ENCODE peak calls at places on chromosomes 5 and 9, in seven cellular contexts. A, U, D, I, Y, O and E are unnamed samples.

GRCh38 chr5:59416441-59416840 is 477.1 kb downstream of the PDE4D start:
- DNase-seq in U (peak), Y (no peak), O (peak), A (no peak), I (peak), D (no peak), E (no peak)

GRCh38 chr9:97568461-97569275 is 64.5 kb downstream of the TSTD2 start:
- DNase-seq in D (no peak), O (no peak), U (no peak), I (no peak), A (no peak), Y (no peak), E (no peak)

GRCh38 chr9:88741335-88741734 is 206.4 kb downstream of the NXNL2 start:
- DNase-seq in U (no peak), O (no peak), A (no peak), D (no peak), I (peak), Y (no peak), E (no peak)

GRCh38 chr9:88090151-88090581 is 48.1 kb downstream of the SPATA31C2 start:
- DNase-seq in O (no peak), A (peak), I (peak), D (no peak), Y (no peak), U (peak), E (no peak)

GRCh38 chr9:134130503-134131375 is 5.1 kb upstream of the WDR5 start:
- DNase-seq in U (peak), O (no peak), D (no peak), Y (no peak), I (no peak), A (peak), E (no peak)

GRCh38 chr5:106894964-106895363 is 775.8 kb downstream of the EFNA5 start:
- DNase-seq in D (no peak), Y (no peak), O (peak), A (no peak), I (peak), U (peak), E (no peak)

GRCh38 chr9:91905958-91906585 is 44.0 kb downstream of the ROR2 start:
- DNase-seq in Y (peak), I (no peak), D (no peak), U (no peak), O (no peak), A (peak), E (no peak)

GRCh38 chr5:50853151-50853550 is 186.7 kb downstream of the PARP8 start:
- DNase-seq in U (no peak), A (peak), Y (peak), O (no peak), I (no peak), D (no peak), E (no peak)

GRCh38 chr9:92422611-92423010 is 1.7 kb downstream of the OMD start:
- DNase-seq in O (no peak), D (no peak), Y (no peak), U (no peak), A (no peak), I (no peak), E (no peak)

GRCh38 chr5:81639556-81639955 is 111.3 kb downstream of the SSBP2 start:
- DNase-seq in U (peak), D (no peak), A (no peak), O (no peak), Y (no peak), I (no peak), E (no peak)

GRCh38 chr9:129415031-129415953 is 205.6 kb downstream of the C9orf50 start:
- DNase-seq in U (no peak), O (no peak), A (no peak), Y (no peak), D (no peak), I (no peak), E (no peak)

GRCh38 chr5:149962040-149962439 is 1.5 kb downstream of the SLC26A2 start:
- DNase-seq in A (no peak), O (peak), I (peak), Y (no peak), U (peak), D (peak), E (no peak)

GRCh38 chr9:93246526-93246925 is 62.6 kb downstream of the WNK2 start:
- DNase-seq in A (no peak), I (no peak), Y (no peak), D (no peak), U (no peak), O (no peak), E (no peak)

GRCh38 chr9:100686420-100686819 is 108.5 kb downstream of the CAVIN4 start:
- DNase-seq in I (no peak), U (no peak), O (no peak), A (no peak), Y (no peak), D (no peak), E (no peak)

GRCh38 chr9:100689635-100690034 is 111.8 kb downstream of the CAVIN4 start:
- DNase-seq in Y (no peak), I (no peak), U (no peak), A (no peak), O (no peak), D (no peak), E (no peak)

GRCh38 chr9:100690438-100690837 is 112.6 kb downstream of the CAVIN4 start:
- DNase-seq in D (no peak), Y (no peak), U (no peak), I (no peak), A (no peak), O (no peak), E (no peak)
- TF ChIP-seq CTCF in D (no peak), Y (no peak), U (no peak), I (no peak), A (no peak), O (no peak), E (no peak)

GRCh38 chr5:58401701-58402100 is 58.2 kb downstream of the PLK2 start:
- DNase-seq in I (no peak), U (no peak), Y (no peak), O (no peak), D (no peak), A (no peak), E (no peak)
- TF ChIP-seq CTCF in I (no peak), U (no peak), Y (no peak), O (no peak), D (no peak), A (no peak), E (no peak)

GRCh38 chr5:83516962-83517750 is 45.6 kb downstream of the VCAN start:
- DNase-seq in I (no peak), D (no peak), U (no peak), O (no peak), Y (no peak), A (no peak), E (no peak)
- TF ChIP-seq CTCF in I (peak), D (peak), U (no peak), O (peak), Y (no peak), A (no peak), E (peak)

GRCh38 chr5:151284392-151284967 is 19.1 kb downstream of the SLC36A3 start:
- DNase-seq in Y (no peak), I (no peak), D (no peak), O (no peak), A (no peak), U (no peak), E (no peak)
- TF ChIP-seq CTCF in Y (peak), I (peak), D (peak), O (peak), A (no peak), U (no peak), E (no peak)